ENCODE peak calls at places on chromosomes 13 and 19, in eight cellular contexts. R is right atrium auricular region; T is stimulated activated CD8-positive, alpha-beta memory T cell treated with anti-CD3 and anti-CD28 coated beads, Interleukin-15, amount 100 ng/mL, for 1 hour; Z is hippocampal formation; X is stimulated activated CD4-positive, alpha-beta T cell treated with anti-CD3 and anti-CD28 coated beads, Interleukin-12 subunit alpha, Interleukin-12 subunit beta, amount 100 ng/mL, for 24 hours; Y is NCI-H446; H is activated naive CD8-positive, alpha-beta T cell treated with anti-CD3 and anti-CD28 coated beads, Interleukin-2, amount 50 U/mL, for 24 hours; W is iPS-NIHi11. G is an unnamed sample.

GRCh38 chr13:33610471-33611015 is 207.4 kb upstream of the RFC3 start:
- DNase-seq in R (peak; percentile 69), T (no peak), Z (no peak), X (peak; percentile 35), Y (peak; percentile 92), H (peak; percentile 37), W (peak; percentile 69), G (no peak)

GRCh38 chr19:15727724-15728123 is at the start of gene OR10H2:
- DNase-seq in R (no peak), T (no peak), Z (no peak), X (no peak), Y (no peak), H (no peak), W (no peak), G (no peak)

GRCh38 chr13:89740994-89741678 is 1606.4 kb upstream of the MIR17HG start:
- DNase-seq in R (no peak), T (no peak), Z (no peak), X (no peak), Y (peak; percentile 10), H (no peak), W (no peak), G (no peak)

GRCh38 chr13:34401741-34402140 is 540.3 kb upstream of the NBEA start:
- DNase-seq in R (no peak), T (no peak), Z (no peak), X (no peak), Y (no peak), H (no peak), W (no peak), G (no peak)

GRCh38 chr19:575527-576506 is 3.4 kb downstream of the BSG start:
- DNase-seq in R (peak; percentile 75), T (no peak), Z (no peak), X (no peak), Y (no peak), H (no peak), W (no peak), G (no peak)

GRCh38 chr19:2332341-2333026 is 4.0 kb downstream of the SPPL2B start:
- DNase-seq in R (no peak), T (peak; percentile 11), Z (no peak), X (no peak), Y (no peak), H (peak; percentile 54), W (no peak), G (no peak)

GRCh38 chr13:76687467-76687866 is 198.7 kb downstream of the KCTD12 start:
- DNase-seq in R (no peak), T (no peak), Z (no peak), X (no peak), Y (no peak), H (no peak), W (no peak), G (no peak)

GRCh38 chr13:35514801-35515502 is 38.5 kb upstream of the MAB21L1 start:
- DNase-seq in R (no peak), T (no peak), Z (no peak), X (no peak), Y (peak; percentile 12), H (no peak), W (no peak), G (no peak)

GRCh38 chr19:1355974-1356865 is 27.5 kb upstream of the NDUFS7 start:
- DNase-seq in R (no peak), T (no peak), Z (no peak), X (no peak), Y (no peak), H (no peak), W (no peak), G (no peak)

GRCh38 chr13:37460211-37460610 is 138.4 kb downstream of the POSTN start:
- DNase-seq in R (no peak), T (no peak), Z (no peak), X (no peak), Y (no peak), H (no peak), W (no peak), G (no peak)

GRCh38 chr19:5205388-5205787 is 135.2 kb downstream of the PTPRS start:
- DNase-seq in R (no peak), T (no peak), Z (no peak), X (no peak), Y (no peak), H (peak; percentile 18), W (no peak), G (no peak)

GRCh38 chr13:41061914-41062837 is 867 bp downstream of the WBP4 start:
- DNase-seq in R (peak; percentile 72), T (no peak), Z (peak; percentile 66), X (no peak), Y (peak; percentile 60), H (no peak), W (no peak), G (no peak)

GRCh38 chr13:97256343-97256783 is 34.2 kb downstream of the MBNL2 start:
- DNase-seq in R (no peak), T (no peak), Z (no peak), X (no peak), Y (no peak), H (no peak), W (no peak), G (no peak)

GRCh38 chr13:49452725-49453457 is 8.8 kb downstream of the SETDB2 start:
- DNase-seq in R (no peak), T (no peak), Z (no peak), X (no peak), Y (no peak), H (no peak), W (no peak), G (no peak)

GRCh38 chr13:113766035-113766800 is 7.2 kb downstream of the TMEM255B start:
- DNase-seq in R (no peak), T (no peak), Z (no peak), X (no peak), Y (no peak), H (no peak), W (no peak), G (no peak)

GRCh38 chr13:36815069-36815468 is 4.0 kb upstream of the RFXAP start:
- DNase-seq in R (no peak), T (no peak), Z (no peak), X (no peak), Y (no peak), H (no peak), W (no peak), G (no peak)

GRCh38 chr13:94128430-94128829 is 351.1 kb downstream of the DCT start:
- DNase-seq in R (peak; percentile 68), T (no peak), Z (peak; percentile 51), X (no peak), Y (peak; percentile 48), H (no peak), W (no peak), G (no peak)

GRCh38 chr13:112784811-112785418 is 95.1 kb downstream of the ATP11A start:
- DNase-seq in R (peak; percentile 52), T (no peak), Z (no peak), X (no peak), Y (no peak), H (no peak), W (peak; percentile 2), G (no peak)

GRCh38 chr19:18604820-18605159 is 1.8 kb downstream of the CRLF1 start:
- DNase-seq in R (no peak), T (no peak), Z (no peak), X (no peak), Y (no peak), H (no peak), W (no peak), G (no peak)

GRCh38 chr19:17049711-17050280 is 23.2 kb upstream of the CPAMD8 start:
- DNase-seq in R (no peak), T (no peak), Z (no peak), X (no peak), Y (no peak), H (no peak), W (no peak), G (no peak)

GRCh38 chr13:30045916-30046704 is 195.7 kb upstream of the UBL3 start:
- DNase-seq in R (no peak), T (no peak), Z (no peak), X (no peak), Y (no peak), H (no peak), W (no peak), G (no peak)

GRCh38 chr19:42277821-42278809 is 9.1 kb downstream of the CIC start:
- DNase-seq in R (no peak), T (no peak), Z (no peak), X (no peak), Y (peak; percentile 85), H (no peak), W (no peak), G (no peak)

GRCh38 chr13:49060698-49061387 is 85.1 kb downstream of the FNDC3A start:
- DNase-seq in R (no peak), T (no peak), Z (no peak), X (no peak), Y (no peak), H (no peak), W (no peak), G (no peak)

GRCh38 chr13:94114166-94114565 is 365.3 kb downstream of the DCT start:
- DNase-seq in R (no peak), T (no peak), Z (no peak), X (no peak), Y (no peak), H (no peak), W (no peak), G (no peak)

GRCh38 chr13:111398715-111399299 is 78.4 kb downstream of the TEX29 start:
- DNase-seq in R (no peak), T (no peak), Z (no peak), X (no peak), Y (no peak), H (no peak), W (no peak), G (no peak)

GRCh38 chr13:51266642-51267041 is 44.4 kb downstream of the FAM124A start:
- DNase-seq in R (no peak), T (no peak), Z (no peak), X (no peak), Y (no peak), H (no peak), W (no peak), G (no peak)

GRCh38 chr19:38671654-38672053 is 24.2 kb downstream of the ACTN4 start:
- DNase-seq in R (no peak), T (no peak), Z (no peak), X (no peak), Y (no peak), H (no peak), W (no peak), G (no peak)

GRCh38 chr19:2815923-2816322 is 3.7 kb upstream of the ZNF554 start:
- DNase-seq in R (no peak), T (no peak), Z (no peak), X (no peak), Y (no peak), H (no peak), W (peak; percentile 11), G (no peak)

GRCh38 chr13:25581351-25581750 is 209.6 kb downstream of the ATP8A2 start:
- DNase-seq in R (no peak), T (no peak), Z (no peak), X (no peak), Y (no peak), H (no peak), W (no peak), G (no peak)

GRCh38 chr13:79874396-79875360 is 393.7 kb downstream of the NDFIP2 start:
- DNase-seq in R (no peak), T (no peak), Z (no peak), X (no peak), Y (no peak), H (no peak), W (no peak), G (no peak)

GRCh38 chr13:108508263-108508662 is 121.1 kb upstream of the MYO16 start:
- DNase-seq in R (no peak), T (no peak), Z (no peak), X (no peak), Y (no peak), H (no peak), W (peak; percentile 49), G (peak; percentile 25)

GRCh38 chr13:113815151-113816058 is 48.5 kb downstream of the GAS6 start:
- DNase-seq in R (no peak), T (no peak), Z (no peak), X (peak; percentile 15), Y (no peak), H (peak; percentile 40), W (no peak), G (no peak)

GRCh38 chr13:27927444-27928352 is 7.9 kb downstream of the PDX1 start:
- DNase-seq in R (no peak), T (no peak), Z (no peak), X (no peak), Y (no peak), H (no peak), W (peak; percentile 33), G (no peak)

GRCh38 chr13:102768914-102769313 is 4.7 kb downstream of the TEX30 start:
- DNase-seq in R (no peak), T (no peak), Z (no peak), X (no peak), Y (no peak), H (no peak), W (no peak), G (no peak)